ENCODE peak calls at places on chromosomes 2 and 18, in eight cellular contexts. L, X, G, Y, U, K, W and T are unnamed samples.
A peak's percentile ranks its signal among the peaks of the same experiment; 100 is the strongest.

GRCh38 chr18:23438608-23439366 is 14.3 kb upstream of the RIOK3 start:
- DNase-seq in K (no peak), L (no peak), Y (no peak), X (no peak), G (no peak), U (no peak), W (peak; percentile 54), T (no peak)

GRCh38 chr2:138356178-138356577 is 145.4 kb upstream of the SPOPL start:
- DNase-seq in K (no peak), L (peak; percentile 27), W (no peak), G (no peak), X (no peak), U (no peak), Y (no peak), T (no peak)

GRCh38 chr2:233011268-233012190 is 1.5 kb downstream of the NGEF start:
- DNase-seq in Y (no peak), X (no peak), G (no peak), K (no peak), L (no peak), U (no peak), W (no peak), T (no peak)

GRCh38 chr18:73503326-73503725 is 635.5 kb upstream of the NETO1 start:
- DNase-seq in U (no peak), L (no peak), Y (no peak), K (no peak), G (no peak), X (no peak), W (no peak), T (no peak)

GRCh38 chr2:216169087-216169486 is 59.9 kb downstream of the XRCC5 start:
- DNase-seq in G (no peak), L (no peak), W (no peak), X (no peak), Y (no peak), U (no peak), K (no peak), T (no peak)

GRCh38 chr2:201378496-201379397 is 21.6 kb upstream of the FLACC1 start:
- DNase-seq in G (no peak), L (no peak), U (no peak), Y (no peak), W (no peak), X (no peak), K (no peak), T (no peak)

GRCh38 chr2:204265701-204266310 is 279.5 kb upstream of the PARD3B start:
- DNase-seq in K (no peak), W (no peak), L (no peak), Y (no peak), U (no peak), G (no peak), X (no peak), T (no peak)

GRCh38 chr18:39030124-39030655 is 1464.6 kb upstream of the CELF4 start:
- DNase-seq in G (no peak), X (no peak), W (no peak), K (no peak), Y (no peak), L (no peak), U (no peak), T (no peak)

GRCh38 chr2:117702098-117702497 is 112.4 kb upstream of the DDX18 start:
- DNase-seq in Y (no peak), G (no peak), X (no peak), W (no peak), K (no peak), U (no peak), L (no peak), T (no peak)

GRCh38 chr2:126790987-126791780 is 107.5 kb upstream of the TEX51 start:
- DNase-seq in X (no peak), U (no peak), K (peak; percentile 2), L (no peak), Y (no peak), W (no peak), G (no peak), T (no peak)

GRCh38 chr18:65215865-65216466 is 534.8 kb upstream of the CDH7 start:
- DNase-seq in Y (no peak), U (no peak), G (no peak), K (no peak), X (no peak), L (no peak), W (no peak), T (no peak)

GRCh38 chr2:237132799-237133198 is 47.1 kb downstream of the COPS8 start:
- DNase-seq in Y (no peak), W (peak; percentile 18), U (no peak), X (no peak), L (no peak), G (no peak), K (no peak), T (peak; percentile 74)

GRCh38 chr18:3151379-3152264 is 68.1 kb downstream of the MYOM1 start:
- DNase-seq in X (no peak), U (no peak), W (peak; percentile 63), L (no peak), Y (no peak), K (no peak), G (no peak), T (no peak)

GRCh38 chr18:10420561-10421352 is 33.7 kb upstream of the APCDD1 start:
- DNase-seq in G (no peak), U (no peak), X (no peak), Y (no peak), K (no peak), L (no peak), W (no peak), T (no peak)

GRCh38 chr2:176096243-176096985 is 3.2 kb upstream of the HOXD12 start:
- DNase-seq in K (no peak), Y (peak; percentile 20), X (no peak), G (no peak), W (no peak), U (no peak), L (no peak), T (no peak)

GRCh38 chr18:14908541-14908940 is 160.6 kb downstream of the ANKRD30B start:
- DNase-seq in K (no peak), W (no peak), Y (no peak), G (no peak), L (no peak), X (no peak), U (no peak), T (no peak)

GRCh38 chr2:43520919-43521318 is 74.9 kb downstream of the THADA start:
- DNase-seq in K (no peak), U (no peak), W (no peak), G (no peak), Y (no peak), L (no peak), X (no peak), T (no peak)

GRCh38 chr2:156087875-156088274 is 244.6 kb downstream of the NR4A2 start:
- DNase-seq in G (no peak), K (no peak), Y (no peak), U (no peak), W (no peak), X (no peak), L (no peak), T (no peak)

GRCh38 chr2:128682266-128682665 is 363.6 kb upstream of the HS6ST1 start:
- DNase-seq in L (no peak), X (no peak), Y (no peak), K (no peak), U (no peak), W (no peak), G (no peak), T (no peak)
- H3K27ac ChIP-seq in L (no peak overlapping the region), X (no peak overlapping the region), Y (no peak overlapping the region), K (no peak overlapping the region), U (no peak overlapping the region), W (no peak overlapping the region), G (no peak overlapping the region), T (no peak overlapping the region)

DNA sequence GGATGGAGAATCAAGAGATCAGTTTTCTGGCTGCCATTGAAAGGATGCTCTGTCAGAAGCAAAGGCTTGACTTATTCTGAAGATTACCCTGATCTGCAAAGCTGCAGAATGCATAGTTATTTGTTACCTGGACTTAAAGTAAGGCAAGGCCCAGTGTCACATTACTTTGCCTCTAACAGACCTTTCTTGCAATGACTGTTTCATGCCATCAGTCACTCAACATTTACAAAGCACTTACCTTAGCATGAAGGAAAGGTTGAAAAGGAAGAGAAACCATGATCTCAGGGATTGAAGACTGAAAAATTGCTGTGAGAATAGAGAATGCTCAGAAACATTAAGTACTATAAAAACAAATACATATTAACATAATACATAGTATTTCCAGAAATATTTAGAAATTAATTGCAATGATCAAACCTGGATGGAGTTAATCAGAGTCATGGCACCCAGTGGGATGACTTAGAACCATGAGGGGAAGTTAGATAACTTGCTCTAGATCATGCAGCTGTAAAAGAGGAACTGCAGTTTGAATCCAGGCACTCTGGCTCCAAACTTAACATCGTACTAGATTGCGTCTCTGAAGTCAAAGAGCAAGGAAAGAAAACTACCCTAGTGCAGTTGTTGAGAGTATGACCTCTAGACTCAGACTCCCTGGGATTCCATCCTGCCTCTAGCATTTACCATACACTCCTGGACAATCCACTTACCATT is 26.5 kb upstream of the FAM117B start:
- DNase-seq in K (no peak), Y (no peak), L (no peak), U (no peak), W (no peak), X (no peak), G (no peak), T (no peak)
- H3K4me1 ChIP-seq in K (no peaks in the 10 kb centered on the region), Y (no peaks in the 10 kb centered on the region), L (no peaks in the 10 kb centered on the region), U (no peaks in the 10 kb centered on the region), W (peaks cover 3% of the 10 kb centered on the region), X (no peaks in the 10 kb centered on the region), G (no peaks in the 10 kb centered on the region), T (no peaks in the 10 kb centered on the region)

GRCh38 chr2:68426885-68427579 is 40.1 kb downstream of the FBXO48 start:
- DNase-seq in U (no peak), X (no peak), L (no peak), K (no peak), G (no peak), W (no peak), Y (no peak), T (no peak)

GRCh38 chr2:68428132-68428531 is 39.0 kb downstream of the FBXO48 start:
- DNase-seq in Y (no peak), L (no peak), G (no peak), W (no peak), K (no peak), X (no peak), U (no peak), T (no peak)

GRCh38 chr2:68428746-68429145 is 38.3 kb downstream of the FBXO48 start:
- DNase-seq in W (no peak), L (no peak), K (no peak), X (no peak), G (no peak), U (no peak), Y (no peak), T (no peak)

GRCh38 chr2:68425503-68425902 is 41.6 kb downstream of the FBXO48 start:
- DNase-seq in K (no peak), L (no peak), Y (no peak), U (no peak), W (no peak), X (no peak), G (no peak), T (no peak)

GRCh38 chr2:68426446-68426845 is 40.6 kb downstream of the FBXO48 start:
- DNase-seq in G (no peak), K (no peak), Y (no peak), U (no peak), W (no peak), X (no peak), L (no peak), T (no peak)
- H3K27ac ChIP-seq in G (no peak overlapping the region), K (peak overlapping the region; percentile 61), Y (no peak overlapping the region), U (no peak overlapping the region), W (no peak overlapping the region), X (no peak overlapping the region), L (no peak overlapping the region), T (no peak overlapping the region)

DNA sequence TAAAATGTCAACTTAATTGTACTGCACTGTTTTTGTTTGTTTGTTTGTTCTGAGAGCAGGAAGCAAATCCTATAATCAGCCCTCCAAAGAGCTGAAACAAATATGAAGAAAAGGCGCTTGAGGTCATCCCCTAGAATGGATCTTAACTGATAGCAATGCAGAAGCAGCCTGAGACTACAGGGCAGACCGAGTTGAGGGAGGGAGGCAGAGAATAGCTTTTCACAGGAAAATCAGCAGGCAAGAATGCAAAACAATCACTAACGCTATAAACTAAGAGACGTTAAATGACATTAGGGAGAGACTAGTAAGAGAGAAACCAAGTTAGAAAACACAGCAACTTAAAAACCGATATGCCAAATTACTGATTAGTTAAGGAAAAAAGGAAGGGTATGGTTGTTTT is 37.2 kb downstream of the GALNT1 start:
- DNase-seq in U (no peak), G (no peak), X (no peak), L (no peak), Y (no peak), K (no peak), W (no peak), T (no peak)
- H3K4me1 ChIP-seq in U (no peaks in the 10 kb centered on the region), G (no peaks in the 10 kb centered on the region), X (peaks cover 71% of the 10 kb centered on the region), L (peaks cover 7% of the 10 kb centered on the region), Y (peaks cover 4% of the 10 kb centered on the region), K (no peaks in the 10 kb centered on the region), W (peaks cover 15% of the 10 kb centered on the region), T (peaks cover 4% of the 10 kb centered on the region)